ENCODE peak calls at places on chromosomes 4 and X, in six cellular contexts. T is dorsolateral prefrontal cortex; W is central memory CD4-positive, alpha-beta T cell; I is HEK293T; H is astrocyte of the spinal cord; B is NCI-H510A treated with DMSO at 0.1 percent for 48 hours. J is an unnamed sample.

GRCh38 chr4:8917868-8918783 is 46.5 kb upstream of the HMX1 start:
- DNase-seq in W (peak), I (peak), H (peak), T (peak), B (peak), J (peak)

GRCh38 chrX:47232803-47233332 is at the start of gene USP11:
- DNase-seq in I (peak), B (peak), W (no peak), H (peak), T (peak), J (peak)

GRCh38 chrX:136162827-136163427 is 15.6 kb downstream of the FHL1 start:
- DNase-seq in T (no peak), I (peak), B (no peak), H (peak), W (peak), J (peak)

GRCh38 chrX:57156397-57157049 is 19.3 kb upstream of the SPIN2A start:
- DNase-seq in W (no peak), B (no peak), H (peak), T (no peak), I (peak), J (peak)

GRCh38 chr4:2755821-2756690 is at the start of gene TNIP2:
- DNase-seq in W (peak), T (peak), H (peak), I (peak), B (peak), J (peak)

GRCh38 chrX:44651347-44651746 is 108.7 kb upstream of the FUNDC1 start:
- DNase-seq in I (peak), B (no peak), H (no peak), T (no peak), W (no peak), J (peak)

GRCh38 chr4:108113229-108113628 is 55.5 kb downstream of the LEF1 start:
- DNase-seq in H (no peak), I (no peak), W (peak), T (no peak), B (no peak), J (no peak)

GRCh38 chrX:129833153-129834004 is 10.3 kb downstream of the ZDHHC9 start:
- DNase-seq in H (peak), T (peak), B (no peak), I (no peak), W (no peak), J (no peak)

GRCh38 chr4:75514949-75515612 is 808 bp downstream of the THAP6 start:
- DNase-seq in T (no peak), W (peak), H (no peak), B (peak), I (no peak), J (no peak)

GRCh38 chr4:76147454-76148141 is 599 bp downstream of the NUP54 start:
- DNase-seq in T (no peak), B (peak), W (no peak), I (peak), H (peak), J (peak)

GRCh38 chr4:140315970-140316369 is 57.5 kb upstream of the SCOC start:
- DNase-seq in I (no peak), B (no peak), H (no peak), W (no peak), T (no peak), J (no peak)

GRCh38 chrX:100643943-100644587 is at the start of gene SRPX2:
- DNase-seq in I (no peak), T (no peak), H (peak), B (no peak), W (no peak), J (peak)

GRCh38 chrX:153441296-153441695 is 4.6 kb downstream of the TREX2 start:
- DNase-seq in I (no peak), H (no peak), T (no peak), B (no peak), W (no peak), J (no peak)

GRCh38 chrX:133666256-133666655 is 251.0 kb upstream of the GPC4 start:
- DNase-seq in B (no peak), I (no peak), T (no peak), W (no peak), H (no peak), J (no peak)

GRCh38 chr4:82948647-82949204 is 48.2 kb downstream of the THAP9 start:
- DNase-seq in W (no peak), H (peak), I (no peak), T (no peak), B (no peak), J (no peak)

GRCh38 chr4:176610594-176610993 is 182.1 kb downstream of the VEGFC start:
- DNase-seq in I (no peak), T (no peak), W (no peak), H (no peak), B (no peak), J (no peak)

GRCh38 chr4:102663073-102663472 is 97.7 kb downstream of the MANBA start:
- DNase-seq in H (peak), I (no peak), W (no peak), B (no peak), T (no peak), J (peak)